ENCODE peak calls at places on chromosomes 5 and 9, in four cellular contexts. S, O, R and C are unnamed samples.

GRCh38 chr9:87189006-87189405 is 241.7 kb upstream of the GAS1 start:
- DNase-seq in O (no peak), R (no peak), S (no peak), C (no peak)

GRCh38 chr5:81825237-81825636 is 74.3 kb upstream of the SSBP2 start:
- DNase-seq in O (peak), R (no peak), S (no peak), C (no peak)

GRCh38 chr9:109118802-109119438 is 827 bp downstream of the TMEM245 start:
- DNase-seq in O (peak), S (no peak), R (peak), C (no peak)

GRCh38 chr9:130282000-130282700 is 16.6 kb downstream of the HMCN2 start:
- DNase-seq in R (no peak), S (peak), O (no peak), C (no peak)

GRCh38 chr5:82628364-82628910 is 350.3 kb upstream of the RPS23 start:
- DNase-seq in S (no peak), R (no peak), O (no peak), C (no peak)

GRCh38 chr5:101687630-101688029 is 608.5 kb downstream of the SLCO4C1 start:
- DNase-seq in O (peak), S (no peak), R (no peak), C (no peak)

GRCh38 chr9:120386390-120387131 is 193.4 kb downstream of the CDK5RAP2 start:
- DNase-seq in O (no peak), S (peak), R (no peak), C (no peak)

GRCh38 chr9:124520206-124520596 is 13.0 kb upstream of the NR5A1 start:
- DNase-seq in R (no peak), S (no peak), O (no peak), C (peak)

GRCh38 chr9:114653556-114654159 is 3.9 kb downstream of the TEX53 start:
- DNase-seq in O (peak), R (peak), S (peak), C (peak)

GRCh38 chr5:140367631-140368013 is 7.6 kb downstream of the SLC4A9 start:
- DNase-seq in O (no peak), S (no peak), R (no peak), C (no peak)

GRCh38 chr5:65032250-65032649 is 263.5 kb downstream of the CWC27 start:
- DNase-seq in R (no peak), O (peak), S (no peak), C (no peak)

GRCh38 chr5:150020249-150020648 is 19.7 kb downstream of the HMGXB3 start:
- DNase-seq in O (no peak), R (no peak), S (no peak), C (no peak)

GRCh38 chr5:14038341-14038959 is 94.0 kb upstream of the DNAH5 start:
- DNase-seq in O (peak), S (no peak), R (no peak), C (no peak)

GRCh38 chr9:96031366-96031824 is 155.9 kb downstream of the ERCC6L2 start:
- DNase-seq in S (peak), R (no peak), O (no peak), C (peak)